ENCODE peak calls at places on chromosome 1, in ten cellular contexts. T is AG04450; R is GM12865; E is activated CD4-positive, alpha-beta T cell treated with anti-CD3 and anti-CD28 coated beads, Interleukin-2, amount 50 U/mL, for 24 hours; L is aorta; V is PC-9; F is amniotic stem cell; J is germinal center; K is CD8-positive, alpha-beta memory T cell; P is dermis microvascular lymphatic vessel endothelial cell. Z is an unnamed sample.

GRCh38 chr1:209176866-209177430 is 406.6 kb upstream of the CAMK1G start:
- DNase-seq in E (no peak), K (no peak), T (no peak), P (no peak), J (no peak), V (no peak), R (no peak), F (no peak), L (no peak), Z (no peak)

GRCh38 chr1:22680736-22681135 is 27.7 kb downstream of the C1QB start:
- DNase-seq in F (no peak), T (no peak), L (no peak), J (no peak), V (no peak), P (no peak), R (no peak), E (no peak), K (no peak), Z (no peak)

GRCh38 chr1:99131541-99131940 is 126.9 kb upstream of the PLPPR5 start:
- DNase-seq in J (no peak), V (no peak), L (no peak), T (no peak), K (no peak), R (no peak), F (no peak), P (no peak), E (no peak), Z (no peak)

GRCh38 chr1:226871636-226872327 is 1.4 kb downstream of the PSEN2 start:
- DNase-seq in R (no peak), L (no peak), P (no peak), V (no peak), E (no peak), J (no peak), K (no peak), T (no peak), F (no peak), Z (no peak)

GRCh38 chr1:26165126-26165892 is 3.5 kb downstream of the C1orf232 start:
- DNase-seq in J (no peak), P (no peak), K (no peak), L (no peak), T (no peak), R (no peak), V (no peak), F (no peak), E (no peak), Z (no peak)

GRCh38 chr1:199089393-199090122 is 450.7 kb downstream of the PTPRC start:
- DNase-seq in R (peak), J (peak), V (no peak), F (no peak), L (no peak), E (peak), P (no peak), K (peak), T (no peak), Z (no peak)

GRCh38 chr1:47837866-47838561 is 159.2 kb downstream of the TRABD2B start:
- DNase-seq in L (no peak), T (no peak), E (no peak), V (no peak), R (no peak), F (no peak), K (no peak), J (no peak), P (no peak), Z (no peak)

GRCh38 chr1:32351859-32352745 is 10.2 kb downstream of the FAM229A start:
- DNase-seq in P (no peak), L (no peak), J (no peak), F (no peak), K (no peak), E (no peak), V (no peak), R (no peak), T (no peak), Z (no peak)

GRCh38 chr1:14061204-14061603 is 361.2 kb downstream of the PRDM2 start:
- DNase-seq in L (no peak), V (no peak), J (no peak), T (no peak), F (no peak), P (no peak), E (no peak), R (no peak), K (no peak), Z (no peak)

GRCh38 chr1:30920827-30921226 is 12.3 kb upstream of the SDC3 start:
- DNase-seq in V (no peak), L (no peak), K (no peak), J (no peak), P (no peak), R (no peak), T (no peak), E (no peak), F (peak), Z (no peak)

GRCh38 chr1:204319462-204319861 is 40.3 kb downstream of the PLEKHA6 start:
- DNase-seq in L (no peak), P (no peak), F (peak), T (peak), K (no peak), J (no peak), R (no peak), E (no peak), V (peak), Z (no peak)

GRCh38 chr1:156797212-156797871 is 19.3 kb downstream of the SH2D2A start:
- DNase-seq in E (no peak), V (peak), R (peak), L (no peak), T (peak), P (peak), K (peak), J (peak), F (peak), Z (peak)

Z was measured in astrocyte of the cerebellum.